ENCODE peak calls at places on chromosomes 11 and 22, in seven cellular contexts. M is body of pancreas, C is heart right ventricle, V is ovary, Z is right lobe of liver, O is GM23248, J is GM23338. L is an unnamed sample.

GRCh38 chr11:46675288-46675851 is 25.0 kb downstream of the ARHGAP1 start:
- DNase-seq in M (peak; percentile 75), J (no peak), Z (peak; percentile 72), O (peak; percentile 92), C (peak; percentile 56), V (no peak), L (peak; percentile 68)

GRCh38 chr22:37546436-37547248 is 13.6 kb upstream of the CDC42EP1 start:
- DNase-seq in O (peak; percentile 87), V (peak; percentile 75), Z (peak; percentile 78), M (peak; percentile 90), J (peak; percentile 87), C (peak; percentile 89), L (peak; percentile 32)

GRCh38 chr11:113862430-113862829 is 12.9 kb downstream of the USP28 start:
- DNase-seq in O (no peak), V (no peak), J (peak; percentile 67), C (no peak), Z (no peak), M (no peak), L (no peak)

GRCh38 chr11:106920899-106921504 is 97.3 kb downstream of the GUCY1A2 start:
- DNase-seq in C (peak; percentile 18), Z (no peak), V (no peak), O (no peak), J (no peak), M (no peak), L (no peak)

GRCh38 chr11:94325681-94326080 is 21.3 kb downstream of the IZUMO1R start:
- DNase-seq in O (peak; percentile 47), Z (no peak), C (no peak), V (no peak), J (peak; percentile 84), M (peak; percentile 47), L (peak; percentile 48)

GRCh38 chr11:73188301-73188700 is 29.8 kb upstream of the P2RY2 start:
- DNase-seq in M (no peak), V (no peak), O (no peak), J (no peak), C (peak; percentile 68), Z (no peak), L (no peak)

GRCh38 chr11:429931-430456 is 11.8 kb downstream of the ANO9 start:
- DNase-seq in M (no peak), C (no peak), Z (peak; percentile 44), O (no peak), J (no peak), V (no peak), L (no peak)

GRCh38 chr11:107696140-107696539 is 15.7 kb downstream of the SLN start:
- DNase-seq in M (no peak), V (no peak), C (no peak), J (no peak), O (peak; percentile 95), Z (no peak), L (no peak)

GRCh38 chr11:31956310-31956709 is 134.6 kb upstream of the RCN1 start:
- DNase-seq in C (no peak), J (no peak), M (no peak), V (no peak), O (peak; percentile 85), Z (no peak), L (no peak)

GRCh38 chr22:31556627-31557203 is 60.4 kb downstream of the SFI1 start:
- DNase-seq in O (peak; percentile 61), M (no peak), V (no peak), Z (no peak), C (no peak), J (peak; percentile 60), L (no peak)

GRCh38 chr11:94602430-94603372 is 35.5 kb downstream of the PIWIL4 start:
- DNase-seq in V (peak; percentile 60), C (peak; percentile 67), M (peak; percentile 72), Z (no peak), O (peak; percentile 97), J (peak; percentile 71), L (peak; percentile 65)

GRCh38 chr22:42179616-42180015 is 49.0 kb upstream of the CYP2D6 start:
- DNase-seq in V (no peak), J (no peak), Z (no peak), M (no peak), C (no peak), O (peak; percentile 91), L (no peak)

GRCh38 chr11:43130616-43131015 is 181.2 kb upstream of the API5 start:
- DNase-seq in O (no peak), M (no peak), J (peak; percentile 19), V (no peak), C (peak; percentile 4), Z (no peak), L (no peak)

GRCh38 chr11:105783216-105783615 is 173.3 kb downstream of the GRIA4 start:
- DNase-seq in C (no peak), Z (no peak), O (no peak), M (no peak), J (no peak), V (no peak), L (no peak)

GRCh38 chr11:46674463-46675287 is 25.7 kb downstream of the ARHGAP1 start:
- DNase-seq in J (peak; percentile 92), M (no peak), O (no peak), Z (peak; percentile 10), C (no peak), V (no peak), L (peak; percentile 54)

GRCh38 chr11:94793822-94794221 is 25.7 kb downstream of the AMOTL1 start:
- DNase-seq in M (no peak), V (no peak), J (no peak), O (peak; percentile 56), Z (no peak), C (no peak), L (no peak)

GRCh38 chr11:12673601-12673923 is 659 bp upstream of the TEAD1 start:
- DNase-seq in Z (no peak), J (no peak), M (no peak), O (no peak), C (no peak), V (no peak), L (no peak)

GRCh38 chr11:11502303-11502828 is 119.4 kb downstream of the GALNT18 start:
- DNase-seq in J (no peak), M (no peak), C (no peak), V (no peak), Z (no peak), O (no peak), L (no peak)

GRCh38 chr22:49306632-49306975 is 521.1 kb downstream of the BRD1 start:
- DNase-seq in M (no peak), Z (no peak), V (no peak), J (no peak), C (no peak), O (no peak), L (no peak)

GRCh38 chr22:44693145-44693544 is 8.9 kb upstream of the PRR5 start:
- DNase-seq in O (no peak), Z (no peak), M (no peak), V (no peak), C (no peak), J (no peak), L (no peak)

GRCh38 chr11:74397531-74398243 is 546 bp downstream of the PGM2L1 start:
- DNase-seq in J (peak; percentile 76), C (no peak), Z (peak; percentile 66), O (peak; percentile 54), V (no peak), M (peak; percentile 62), L (peak; percentile 62)

GRCh38 chr11:27429740-27430451 is 42.7 kb downstream of the LGR4 start:
- DNase-seq in M (no peak), Z (no peak), J (peak; percentile 20), O (peak; percentile 38), C (no peak), V (no peak), L (no peak)

GRCh38 chr22:20037419-20037818 is 16.5 kb downstream of the TANGO2 start:
- DNase-seq in M (no peak), Z (no peak), C (no peak), O (no peak), J (no peak), V (no peak), L (no peak)

GRCh38 chr22:25760294-25760693 is 18.3 kb downstream of the MYO18B start:
- DNase-seq in C (no peak), O (no peak), Z (no peak), J (no peak), V (no peak), M (no peak), L (no peak)

GRCh38 chr11:76767659-76768058 is 15.5 kb upstream of the TSKU start:
- DNase-seq in C (no peak), Z (no peak), O (no peak), J (no peak), V (no peak), M (no peak), L (no peak)
- H3K4me1 ChIP-seq in C (peaks cover 60% of the 10 kb centered on the region), Z (no peaks in the 10 kb centered on the region), O (peaks cover 44% of the 10 kb centered on the region), J (peaks cover 33% of the 10 kb centered on the region), V (peaks cover 28% of the 10 kb centered on the region), M (peaks cover 59% of the 10 kb centered on the region), L (peaks cover 61% of the 10 kb centered on the region)

DNA sequence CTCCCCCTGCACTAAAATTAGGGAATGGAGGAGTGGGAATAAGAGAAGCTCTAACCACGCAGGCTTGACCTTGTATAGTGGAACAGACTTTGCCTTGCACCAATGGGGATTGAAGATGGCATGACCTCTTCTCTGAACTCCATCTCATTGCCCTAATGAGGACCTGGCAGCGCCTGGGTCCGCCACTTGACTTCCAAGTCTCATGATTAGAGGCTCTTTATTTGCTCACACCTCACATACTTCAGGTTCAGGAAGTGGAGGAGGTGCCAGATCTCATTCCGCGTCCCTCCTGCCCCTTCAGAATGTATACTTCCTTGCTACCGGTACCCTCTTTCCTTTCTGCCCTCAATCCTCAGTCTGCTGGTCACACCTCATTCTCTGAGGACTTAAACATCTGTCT is 106.0 kb upstream of the CD44 start:
- DNase-seq in O (no peak), C (no peak), M (no peak), Z (no peak), V (no peak), J (no peak), L (no peak)
- H3K4me1 ChIP-seq in O (peaks cover 48% of the 10 kb centered on the region), C (peaks cover 18% of the 10 kb centered on the region), M (no peaks in the 10 kb centered on the region), Z (no peaks in the 10 kb centered on the region), V (no peaks in the 10 kb centered on the region), J (no peaks in the 10 kb centered on the region), L (peaks cover 13% of the 10 kb centered on the region)

GRCh38 chr11:120182790-120183491 is 27.9 kb upstream of the OAF start:
- DNase-seq in V (peak; percentile 46), M (peak; percentile 79), O (peak; percentile 68), J (peak; percentile 74), C (peak; percentile 51), Z (peak; percentile 78), L (peak; percentile 78)
- H3K4me1 ChIP-seq in V (peaks cover 44% of the 10 kb centered on the region), M (peaks cover 64% of the 10 kb centered on the region), O (peaks cover 61% of the 10 kb centered on the region), J (no peaks in the 10 kb centered on the region), C (peaks cover 22% of the 10 kb centered on the region), Z (no peaks in the 10 kb centered on the region), L (peaks cover 41% of the 10 kb centered on the region)

DNA sequence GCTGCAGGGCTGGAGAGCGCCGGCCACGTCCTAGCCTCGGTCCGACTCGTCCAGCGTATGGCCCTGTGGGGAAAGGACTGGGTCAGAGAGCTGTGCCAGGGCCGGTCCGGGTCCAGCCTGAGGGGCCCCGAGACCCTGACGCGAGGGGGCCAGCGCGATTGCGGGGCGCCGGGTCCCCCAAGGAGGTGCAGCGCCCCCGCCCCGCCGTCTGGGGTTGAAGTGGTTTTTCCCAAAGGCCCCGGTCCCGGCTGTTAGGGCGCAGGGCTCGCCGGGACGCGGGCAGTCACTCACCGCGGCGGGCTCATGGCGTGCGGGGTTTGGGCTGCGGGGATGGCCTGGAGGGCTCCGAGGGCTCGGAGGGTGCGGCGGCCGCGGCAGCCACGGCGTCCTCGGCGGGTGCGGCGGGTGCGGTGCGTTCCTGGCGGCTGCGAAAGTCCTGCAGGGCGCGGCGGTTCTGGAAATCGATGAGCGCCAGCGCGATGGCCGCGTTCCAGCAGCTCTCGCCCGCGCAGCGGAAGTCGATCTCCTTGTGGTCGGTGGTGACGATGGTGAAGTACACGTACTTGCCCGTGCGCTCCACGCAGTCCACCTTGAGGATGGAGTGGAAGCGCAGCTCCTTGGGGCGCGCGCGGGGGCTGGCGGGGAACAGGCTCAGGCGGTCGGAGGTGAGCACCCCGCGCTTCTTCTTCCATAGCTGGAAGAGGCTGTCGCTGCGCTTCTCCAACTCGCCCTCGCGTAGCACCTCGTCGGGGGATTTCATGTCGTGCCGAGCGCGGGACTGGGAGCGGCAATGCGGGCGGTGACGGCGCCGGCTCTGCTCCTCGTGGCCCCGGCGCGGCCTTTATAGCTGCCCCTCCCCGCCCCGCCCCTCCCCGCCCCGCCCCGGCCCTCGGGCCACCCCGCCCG is at the start of gene PHLDA2:
- DNase-seq in V (peak; percentile 39), O (peak; percentile 92), M (peak; percentile 75), C (peak; percentile 39), J (peak; percentile 69), Z (peak; percentile 76), L (peak; percentile 73)
- H3K4me1 ChIP-seq in V (no peaks in the 10 kb centered on the region), O (peaks cover 14% of the 10 kb centered on the region), M (peaks cover 33% of the 10 kb centered on the region), C (peaks cover 19% of the 10 kb centered on the region), J (peaks cover 10% of the 10 kb centered on the region), Z (no peaks in the 10 kb centered on the region), L (peaks cover 47% of the 10 kb centered on the region)